ENCODE peak calls at places on chromosomes 13 and 19, in five cellular contexts. C is activated CD4-positive, alpha-beta T cell treated with anti-CD3 and anti-CD28 coated beads for 48 hours; B is NCI-H1048; D is astrocyte of the spinal cord; O is heart right ventricle. F is an unnamed sample.

GRCh38 chr13:112961457-112962369 is 7.3 kb upstream of the MCF2L start:
- DNase-seq in D (no peak), C (no peak), B (no peak), O (no peak), F (no peak)

GRCh38 chr19:49807888-49808675 is 5.0 kb downstream of the FUZ start:
- DNase-seq in O (no peak), D (no peak), C (no peak), B (no peak), F (no peak)

GRCh38 chr13:110089815-110090214 is 217.1 kb downstream of the COL4A1 start:
- DNase-seq in D (no peak), O (no peak), C (no peak), B (no peak), F (no peak)

GRCh38 chr19:13842294-13843103 is 34.4 kb upstream of the NANOS3 start:
- DNase-seq in C (peak; percentile 68), D (peak; percentile 80), O (peak; percentile 92), B (no peak), F (peak; percentile 41)

GRCh38 chr13:108957369-108958012 is 328.1 kb downstream of the MYO16 start:
- DNase-seq in C (no peak), O (no peak), B (no peak), D (peak; percentile 88), F (no peak)

GRCh38 chr19:50537769-50538230 is 24.1 kb upstream of the ASPDH start:
- DNase-seq in D (peak; percentile 41), B (peak; percentile 24), O (peak; percentile 69), C (peak; percentile 85), F (peak; percentile 75)

GRCh38 chr19:15265849-15266248 is 33.6 kb upstream of the EPHX3 start:
- DNase-seq in B (no peak), D (peak; percentile 99), O (peak; percentile 89), C (no peak), F (no peak)

GRCh38 chr19:34066007-34066656 is 106.2 kb upstream of the LSM14A start:
- DNase-seq in D (no peak), B (no peak), C (no peak), O (no peak), F (no peak)

GRCh38 chr13:44404261-44405139 is 30.9 kb downstream of the SERP2 start:
- DNase-seq in B (no peak), C (no peak), O (no peak), D (no peak), F (peak; percentile 44)

GRCh38 chr19:41588497-41589209 is 12.7 kb downstream of the CEACAM21 start:
- DNase-seq in C (peak; percentile 50), O (peak; percentile 31), D (peak; percentile 19), B (no peak), F (no peak)

GRCh38 chr13:102812616-102813287 is 13.8 kb downstream of the BIVM start:
- DNase-seq in C (no peak), D (peak; percentile 32), O (no peak), B (no peak), F (no peak)

GRCh38 chr13:23792680-23793079 is 96.5 kb downstream of the MIPEP start:
- DNase-seq in C (no peak), B (no peak), D (no peak), O (no peak), F (no peak)

GRCh38 chr13:74573654-74574053 is 439.4 kb upstream of the KLF12 start:
- DNase-seq in O (no peak), C (peak; percentile 51), D (no peak), B (no peak), F (no peak)

GRCh38 chr19:18257503-18258470 is 16.5 kb downstream of the IQCN start:
- DNase-seq in O (no peak), C (no peak), B (no peak), D (no peak), F (no peak)

GRCh38 chr19:934865-935422 is 9.1 kb downstream of the ARID3A start:
- DNase-seq in D (peak; percentile 70), B (no peak), C (no peak), O (peak; percentile 85), F (no peak)

GRCh38 chr13:41631296-41631965 is 174.1 kb downstream of the RGCC start:
- DNase-seq in B (no peak), C (no peak), O (no peak), D (no peak), F (no peak)

GRCh38 chr13:109684836-109685602 is 101.4 kb downstream of the IRS2 start:
- DNase-seq in B (no peak), D (no peak), O (peak; percentile 79), C (no peak), F (no peak)

GRCh38 chr13:32060319-32060924 is 28.8 kb downstream of the FRY start:
- DNase-seq in O (peak; percentile 11), C (no peak), D (no peak), B (no peak), F (no peak)

GRCh38 chr19:47210689-47211316 is 20.2 kb downstream of the BBC3 start:
- DNase-seq in D (peak; percentile 82), C (peak; percentile 86), B (no peak), O (peak; percentile 88), F (peak; percentile 52)

GRCh38 chr13:25233861-25234260 is 53.4 kb downstream of the MTMR6 start:
- DNase-seq in C (no peak), O (no peak), D (no peak), B (no peak), F (no peak)

GRCh38 chr13:59178344-59178743 is 985.4 kb downstream of the DIAPH3 start:
- DNase-seq in B (no peak), D (peak; percentile 8), O (no peak), C (no peak), F (no peak)

GRCh38 chr19:53786744-53787143 is 37.4 kb downstream of the NLRP12 start:
- DNase-seq in D (no peak), O (no peak), B (no peak), C (no peak), F (no peak)

GRCh38 chr13:99335603-99336002 is 28.4 kb upstream of the GPR183 start:
- DNase-seq in C (no peak), O (no peak), D (no peak), B (no peak), F (no peak)

GRCh38 chr19:35718345-35719041 is 690 bp downstream of the KMT2B start:
- DNase-seq in C (peak; percentile 77), O (peak; percentile 40), B (no peak), D (peak; percentile 2), F (no peak)

GRCh38 chr13:43983373-43983772 is 103.7 kb downstream of the LACC1 start:
- DNase-seq in O (no peak), C (no peak), B (no peak), D (no peak), F (no peak)

GRCh38 chr19:46155237-46155636 is 7.2 kb downstream of the IGFL2 start:
- DNase-seq in D (no peak), B (no peak), O (no peak), C (no peak), F (no peak)

GRCh38 chr19:7328647-7329046 is 20.1 kb upstream of the ARHGEF18 start:
- DNase-seq in C (no peak), O (no peak), D (no peak), B (no peak), F (no peak)

GRCh38 chr13:44188257-44188656 is 185.4 kb upstream of the SERP2 start:
- DNase-seq in C (no peak), B (no peak), D (peak; percentile 32), O (no peak), F (no peak)

GRCh38 chr19:16627194-16627927 is 643 bp downstream of the MED26 start:
- DNase-seq in B (no peak), C (peak; percentile 19), D (no peak), O (peak; percentile 7), F (no peak)

GRCh38 chr19:3005345-3005744 is 23.7 kb downstream of the TLE2 start:
- DNase-seq in D (no peak), B (no peak), O (no peak), C (no peak), F (no peak)

GRCh38 chr19:49954092-49954825 is 6.7 kb downstream of the SIGLEC11 start:
- DNase-seq in B (no peak), C (no peak), D (no peak), O (no peak), F (no peak)